ENCODE peak calls at places on chromosomes 6 and 20, in five cellular contexts. One of them, this sample, is unnamed.

GRCh38 chr6:22295145-22295544 is 1.7 kb downstream of the PRL start:
- DNase-seq in ovary: no peak
- DNase-seq in transverse colon: no peak
- DNase-seq in K562: no peak
- DNase-seq in stomach: no peak
- DNase-seq in this sample: no peak

GRCh38 chr6:53311586-53311935 is 37.2 kb downstream of the ELOVL5 start:
- DNase-seq in ovary: no peak
- DNase-seq in transverse colon: no peak
- DNase-seq in K562: no peak
- DNase-seq in stomach: no peak
- DNase-seq in this sample: no peak

GRCh38 chr6:30670760-30671527 is 1.9 kb downstream of the DHX16 start:
- DNase-seq in ovary: no peak
- DNase-seq in transverse colon: no peak
- DNase-seq in K562: no peak
- DNase-seq in stomach: no peak
- DNase-seq in this sample: no peak

GRCh38 chr6:70394518-70395300 is 18.6 kb upstream of the FAM135A start:
- DNase-seq in ovary: no peak
- DNase-seq in transverse colon: no peak
- DNase-seq in K562: peak; percentile 70
- DNase-seq in stomach: no peak
- DNase-seq in this sample: no peak

GRCh38 chr20:16388731-16389130 is 184.5 kb downstream of the KIF16B start:
- DNase-seq in ovary: no peak
- DNase-seq in transverse colon: no peak
- DNase-seq in K562: no peak
- DNase-seq in stomach: no peak
- DNase-seq in this sample: no peak

GRCh38 chr6:80210618-80211017 is 104.1 kb downstream of the BCKDHB start:
- DNase-seq in ovary: no peak
- DNase-seq in transverse colon: peak; percentile 14
- DNase-seq in K562: no peak
- DNase-seq in stomach: no peak
- DNase-seq in this sample: no peak

GRCh38 chr6:48568856-48569255 is 457.9 kb upstream of the PTCHD4 start:
- DNase-seq in ovary: no peak
- DNase-seq in transverse colon: no peak
- DNase-seq in K562: no peak
- DNase-seq in stomach: no peak
- DNase-seq in this sample: no peak

GRCh38 chr20:56447227-56447626 is 21.2 kb upstream of the RTF2 start:
- DNase-seq in ovary: no peak
- DNase-seq in transverse colon: no peak
- DNase-seq in K562: no peak
- DNase-seq in stomach: no peak
- DNase-seq in this sample: no peak

GRCh38 chr20:38242848-38243449 is 17.6 kb downstream of the KIAA1755 start:
- DNase-seq in ovary: no peak
- DNase-seq in transverse colon: no peak
- DNase-seq in K562: peak; percentile 71
- DNase-seq in stomach: no peak
- DNase-seq in this sample: no peak

GRCh38 chr6:38543022-38543421 is 96.7 kb downstream of the BTBD9 start:
- DNase-seq in ovary: no peak
- DNase-seq in transverse colon: no peak
- DNase-seq in K562: no peak
- DNase-seq in stomach: no peak
- DNase-seq in this sample: no peak

GRCh38 chr6:106027316-106027715 is 58.8 kb upstream of the PRDM1 start:
- DNase-seq in ovary: no peak
- DNase-seq in transverse colon: no peak
- DNase-seq in K562: no peak
- DNase-seq in stomach: no peak
- DNase-seq in this sample: no peak

GRCh38 chr20:46581386-46581785 is 30.9 kb upstream of the OCSTAMP start:
- DNase-seq in ovary: no peak
- DNase-seq in transverse colon: no peak
- DNase-seq in K562: no peak
- DNase-seq in stomach: no peak
- DNase-seq in this sample: no peak

GRCh38 chr6:149266659-149267058 is 50.9 kb upstream of the TAB2 start:
- DNase-seq in ovary: no peak
- DNase-seq in transverse colon: no peak
- DNase-seq in K562: no peak
- DNase-seq in stomach: no peak
- DNase-seq in this sample: no peak

GRCh38 chr20:34412453-34412852 is 49.4 kb downstream of the ITCH start:
- DNase-seq in ovary: no peak
- DNase-seq in transverse colon: no peak
- DNase-seq in K562: no peak
- DNase-seq in stomach: no peak
- DNase-seq in this sample: no peak

GRCh38 chr20:17809714-17810631 is 110.2 kb downstream of the BANF2 start:
- DNase-seq in ovary: no peak
- DNase-seq in transverse colon: no peak
- DNase-seq in K562: no peak
- DNase-seq in stomach: no peak
- DNase-seq in this sample: no peak

GRCh38 chr6:148192310-148192709 is 150.3 kb upstream of the SASH1 start:
- DNase-seq in ovary: no peak
- DNase-seq in transverse colon: no peak
- DNase-seq in K562: no peak
- DNase-seq in stomach: no peak
- DNase-seq in this sample: no peak

GRCh38 chr6:113644861-113645575 is 212.1 kb upstream of the MARCKS start:
- DNase-seq in ovary: no peak
- DNase-seq in transverse colon: no peak
- DNase-seq in K562: no peak
- DNase-seq in stomach: no peak
- DNase-seq in this sample: no peak

GRCh38 chr6:113642390-113642713 is 214.8 kb upstream of the MARCKS start:
- DNase-seq in ovary: no peak
- DNase-seq in transverse colon: no peak
- DNase-seq in K562: no peak
- DNase-seq in stomach: no peak
- DNase-seq in this sample: no peak

GRCh38 chr6:113640046-113640445 is 217.1 kb upstream of the MARCKS start:
- DNase-seq in ovary: no peak
- DNase-seq in transverse colon: no peak
- DNase-seq in K562: no peak
- DNase-seq in stomach: no peak
- DNase-seq in this sample: no peak

GRCh38 chr6:113645576-113645970 is 211.6 kb upstream of the MARCKS start:
- DNase-seq in ovary: no peak
- DNase-seq in transverse colon: peak; percentile 70
- DNase-seq in K562: no peak
- DNase-seq in stomach: no peak
- DNase-seq in this sample: no peak

GRCh38 chr6:113642714-113643442 is 214.3 kb upstream of the MARCKS start:
- DNase-seq in ovary: no peak
- DNase-seq in transverse colon: peak; percentile 86
- DNase-seq in K562: peak; percentile 9
- DNase-seq in stomach: peak; percentile 95
- DNase-seq in this sample: no peak
- TF ChIP-seq EP300 in ovary: no peak
- TF ChIP-seq EP300 in transverse colon: peak; percentile 5
- TF ChIP-seq EP300 in K562: no peak
- TF ChIP-seq EP300 in stomach: no peak
- TF ChIP-seq EP300 in this sample: no peak

GRCh38 chr20:31581391-31581790 is 23.7 kb upstream of the ID1 start:
- DNase-seq in ovary: no peak
- DNase-seq in transverse colon: no peak
- DNase-seq in K562: no peak
- DNase-seq in stomach: no peak
- DNase-seq in this sample: no peak
- H3K27ac ChIP-seq in ovary: no peak overlapping the region
- H3K27ac ChIP-seq in transverse colon: no peak overlapping the region
- H3K27ac ChIP-seq in K562: no peak overlapping the region
- H3K27ac ChIP-seq in stomach: no peak overlapping the region
- H3K27ac ChIP-seq in this sample: no peak overlapping the region

GRCh38 chr20:25368526-25368925 is 22.1 kb downstream of the ABHD12 start:
- DNase-seq in ovary: no peak
- DNase-seq in transverse colon: no peak
- DNase-seq in K562: no peak
- DNase-seq in stomach: no peak
- DNase-seq in this sample: no peak
- TF ChIP-seq EP300 in ovary: no peak
- TF ChIP-seq EP300 in transverse colon: no peak
- TF ChIP-seq EP300 in K562: no peak
- TF ChIP-seq EP300 in stomach: no peak
- TF ChIP-seq EP300 in this sample: no peak

DNA sequence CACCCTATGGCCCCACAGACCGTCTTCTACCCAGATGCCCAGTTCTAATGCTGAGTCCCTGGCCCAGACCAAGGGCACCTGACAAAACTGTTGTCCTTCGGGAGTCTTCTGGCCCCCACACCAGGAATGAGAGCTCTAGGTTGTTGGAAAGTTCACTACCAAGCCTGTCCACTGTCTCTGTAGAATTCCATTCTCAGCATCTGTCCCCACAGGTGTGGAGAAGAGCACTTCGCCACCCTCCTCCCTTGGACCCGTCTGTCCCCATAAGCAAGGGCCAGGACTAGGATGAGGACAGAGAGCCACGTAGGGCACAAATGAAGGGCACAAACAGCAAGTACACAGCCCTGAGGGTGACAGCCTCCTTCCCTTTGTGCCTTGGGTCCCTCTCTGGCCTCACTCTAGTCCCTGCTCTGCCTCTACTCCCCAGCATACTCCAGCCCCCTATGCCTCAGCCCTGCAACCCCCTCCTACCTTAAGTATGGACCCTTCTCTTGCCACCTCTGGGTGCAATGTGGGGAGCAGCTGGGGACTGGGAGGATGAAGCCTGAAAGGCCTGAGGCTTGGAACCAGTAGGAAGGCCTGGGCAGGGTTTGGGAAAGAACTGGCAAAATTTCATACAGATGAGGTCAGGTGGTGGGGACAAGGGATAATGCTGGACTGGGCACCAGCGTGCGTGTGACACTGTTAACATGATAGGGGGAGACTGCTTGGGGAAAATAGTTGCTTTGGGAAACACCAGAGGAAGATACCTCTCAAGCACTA is 4.3 kb downstream of the LZTS3 start:
- DNase-seq in ovary: no peak
- DNase-seq in transverse colon: no peak
- DNase-seq in K562: no peak
- DNase-seq in stomach: no peak
- DNase-seq in this sample: no peak
- H3K27ac ChIP-seq in ovary: no peak overlapping the region
- H3K27ac ChIP-seq in transverse colon: no peak overlapping the region
- H3K27ac ChIP-seq in K562: no peak overlapping the region
- H3K27ac ChIP-seq in stomach: peak overlapping the region; percentile 74
- H3K27ac ChIP-seq in this sample: no peak overlapping the region

GRCh38 chr20:15039088-15039762 is 701.8 kb upstream of the FLRT3 start:
- DNase-seq in ovary: no peak
- DNase-seq in transverse colon: no peak
- DNase-seq in K562: no peak
- DNase-seq in stomach: no peak
- DNase-seq in this sample: no peak
- TF ChIP-seq EP300 in ovary: no peak
- TF ChIP-seq EP300 in transverse colon: no peak
- TF ChIP-seq EP300 in K562: no peak
- TF ChIP-seq EP300 in stomach: no peak
- TF ChIP-seq EP300 in this sample: no peak

GRCh38 chr6:166679566-166679965 is 52.5 kb upstream of the RPS6KA2 start:
- DNase-seq in ovary: no peak
- DNase-seq in transverse colon: no peak
- DNase-seq in K562: no peak
- DNase-seq in stomach: no peak
- DNase-seq in this sample: no peak
- H3K27ac ChIP-seq in ovary: no peak overlapping the region
- H3K27ac ChIP-seq in transverse colon: no peak overlapping the region
- H3K27ac ChIP-seq in K562: no peak overlapping the region
- H3K27ac ChIP-seq in stomach: no peak overlapping the region
- H3K27ac ChIP-seq in this sample: no peak overlapping the region

DNA sequence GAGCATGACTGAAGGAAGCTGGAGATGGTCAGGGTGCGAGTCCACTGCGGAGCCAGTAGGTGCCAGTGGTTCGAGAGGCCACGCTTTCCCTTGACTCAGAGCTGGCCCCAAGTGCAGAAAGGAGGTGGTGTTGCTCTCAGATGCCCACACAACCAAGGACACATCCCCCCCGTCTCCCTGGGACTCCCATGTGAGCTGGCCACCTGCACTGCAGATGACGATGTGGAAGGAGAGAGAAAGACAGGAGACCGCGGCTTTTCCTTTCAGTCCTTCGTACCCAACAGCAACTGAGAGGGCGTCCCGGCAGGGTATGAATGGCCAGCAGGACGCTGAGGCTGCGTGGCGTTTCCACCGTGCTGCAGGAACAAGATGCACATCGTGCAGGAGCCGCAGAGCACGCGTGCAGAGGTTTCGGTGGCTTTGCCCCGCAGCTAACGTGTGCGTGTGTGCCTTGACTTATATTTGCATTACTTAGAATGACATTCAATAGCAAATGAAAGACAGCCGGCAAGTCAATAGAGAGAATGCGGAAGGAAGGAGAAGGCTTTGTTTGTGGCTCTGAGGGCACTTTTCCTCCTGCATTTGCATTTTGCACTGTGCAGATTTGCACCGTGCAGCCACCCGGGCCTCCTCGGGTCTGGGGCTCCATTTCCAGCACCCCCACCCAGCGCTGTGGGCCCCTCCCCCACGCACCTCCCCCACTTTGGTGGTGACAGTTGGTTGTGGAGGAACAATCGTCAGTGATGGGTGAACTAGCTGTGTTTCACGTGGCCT is 26.3 kb upstream of the BHLHE23 start:
- DNase-seq in ovary: no peak
- DNase-seq in transverse colon: no peak
- DNase-seq in K562: no peak
- DNase-seq in stomach: no peak
- DNase-seq in this sample: no peak
- TF ChIP-seq EP300 in ovary: no peak
- TF ChIP-seq EP300 in transverse colon: no peak
- TF ChIP-seq EP300 in K562: no peak
- TF ChIP-seq EP300 in stomach: no peak
- TF ChIP-seq EP300 in this sample: no peak

DNA sequence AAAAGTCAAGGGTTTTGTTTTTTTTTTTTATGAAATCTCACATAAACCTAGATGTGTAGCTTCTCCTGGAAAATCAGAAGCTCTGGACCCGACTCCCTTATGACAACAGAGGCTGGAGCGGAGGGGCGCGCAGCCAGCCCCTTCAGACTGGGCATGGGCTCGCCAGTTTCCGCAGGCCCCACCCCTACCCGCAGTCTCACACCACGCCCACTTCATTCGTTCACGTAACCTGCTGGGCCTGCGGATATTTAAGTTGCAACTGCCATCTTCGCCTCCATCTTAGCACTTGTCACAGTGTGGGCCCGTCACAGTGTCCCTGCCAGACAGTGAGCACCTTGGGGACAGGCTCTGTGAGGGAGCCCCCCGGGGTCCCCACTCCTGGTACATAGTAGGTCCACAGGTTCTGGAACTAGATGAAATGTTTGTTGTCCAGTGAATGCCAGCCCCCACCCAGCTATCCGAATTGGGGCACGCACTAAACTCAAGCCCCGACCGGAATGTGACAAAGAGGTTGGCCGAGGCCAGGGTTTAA is 111.6 kb upstream of the PTPN1 start:
- DNase-seq in ovary: no peak
- DNase-seq in transverse colon: no peak
- DNase-seq in K562: no peak
- DNase-seq in stomach: no peak
- DNase-seq in this sample: no peak
- H3K27ac ChIP-seq in ovary: peak overlapping the region; percentile 7
- H3K27ac ChIP-seq in transverse colon: peak overlapping the region; percentile 58
- H3K27ac ChIP-seq in K562: no peak overlapping the region
- H3K27ac ChIP-seq in stomach: peak overlapping the region; percentile 84
- H3K27ac ChIP-seq in this sample: peak overlapping the region; percentile 78

This sample was measured in tibial nerve.